ENCODE peak calls at places on chromosomes 1 and 21, in four cellular contexts. E is iPS DF 6.9, A is endothelial cell of umbilical vein, Z is uterus. M is an unnamed sample.

GRCh38 chr1:32390904-32391480 is 3.2 kb downstream of the BSDC1 start:
- DNase-seq in A (no peak), Z (no peak), E (no peak), M (no peak)

GRCh38 chr1:118486213-118486612 is 301.2 kb upstream of the SPAG17 start:
- DNase-seq in E (no peak), Z (no peak), A (no peak), M (no peak)

GRCh38 chr1:8625981-8626898 is 191.2 kb downstream of the RERE start:
- DNase-seq in E (no peak), Z (no peak), A (no peak), M (no peak)

GRCh38 chr1:94321662-94322061 is 84.3 kb upstream of the ARHGAP29 start:
- DNase-seq in A (no peak), E (no peak), Z (no peak), M (no peak)

GRCh38 chr1:152495066-152495675 is 15.4 kb upstream of the LCE5A start:
- DNase-seq in Z (no peak), A (peak; percentile 21), E (no peak), M (no peak)

GRCh38 chr1:245987997-245988392 is 519.1 kb downstream of the SMYD3 start:
- DNase-seq in A (no peak), Z (no peak), E (no peak), M (no peak)

GRCh38 chr1:45172015-45172414 is 34.4 kb downstream of the ZSWIM5 start:
- DNase-seq in A (no peak), E (no peak), Z (no peak), M (no peak)

GRCh38 chr1:88661188-88661587 is 22.9 kb upstream of the PKN2 start:
- DNase-seq in E (no peak), A (no peak), Z (no peak), M (no peak)

GRCh38 chr21:29372063-29372802 is 73.5 kb downstream of the BACH1 start:
- DNase-seq in Z (peak; percentile 74), E (peak; percentile 45), A (peak; percentile 75), M (no peak)

GRCh38 chr21:43942201-43942600 is 69.9 kb upstream of the TRAPPC10 start:
- DNase-seq in A (no peak), Z (no peak), E (no peak), M (no peak)

GRCh38 chr1:89758127-89758526 is 62.7 kb upstream of the LRRC8D start:
- DNase-seq in A (no peak), E (no peak), Z (no peak), M (no peak)

GRCh38 chr21:37945036-37945435 is 28.8 kb upstream of the KCNJ6 start:
- DNase-seq in Z (no peak), E (no peak), A (no peak), M (no peak)

DNA sequence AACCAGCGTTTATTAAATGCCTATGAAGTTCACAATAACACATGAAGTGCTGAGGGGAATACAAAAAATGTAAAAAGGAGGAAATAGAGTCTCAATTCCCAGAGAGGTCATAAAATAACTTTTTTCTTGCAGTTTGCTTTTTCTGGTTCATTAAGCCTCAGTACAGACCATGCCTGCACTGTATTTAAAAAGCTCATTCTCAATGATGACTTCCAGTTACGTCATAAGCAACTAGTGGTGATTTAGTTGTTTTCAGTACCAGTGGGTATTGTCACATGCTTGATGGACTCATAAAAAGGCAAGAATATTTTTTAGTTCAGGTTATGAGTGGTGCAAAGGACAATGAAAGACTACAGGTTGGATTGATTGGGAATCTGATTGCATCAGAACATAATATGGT is 160.1 kb upstream of the UBE2U start:
- DNase-seq in E (no peak), A (no peak), Z (no peak), M (no peak)
- H3K27ac ChIP-seq in E (no peak overlapping the region), A (no peak overlapping the region), Z (peak overlapping the region; percentile 82), M (peak overlapping the region; percentile 87)

DNA sequence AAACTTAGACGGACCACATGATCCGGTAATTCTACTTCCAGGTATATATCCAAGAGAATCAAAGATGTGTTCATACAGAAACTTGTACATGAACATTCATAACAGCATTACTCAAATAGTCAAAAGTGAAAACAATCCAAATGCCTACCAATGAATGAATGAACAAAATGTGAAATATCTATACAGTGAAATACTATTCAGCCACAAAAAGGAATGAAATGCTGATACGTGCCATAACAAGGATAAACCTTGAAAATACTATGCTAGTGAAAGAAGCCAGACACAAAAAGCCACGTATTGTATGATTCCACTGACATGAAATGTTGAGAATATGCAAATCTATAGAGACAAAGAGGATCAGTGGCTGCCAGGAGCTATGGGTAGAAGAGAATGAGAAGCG is 18.3 kb downstream of the TARBP1 start:
- DNase-seq in A (no peak), E (no peak), Z (no peak), M (no peak)
- H3K36me3 ChIP-seq in A (no peaks in the 10 kb centered on the region), E (peaks cover 2% of the 10 kb centered on the region), Z (no peaks in the 10 kb centered on the region), M (peaks cover 3% of the 10 kb centered on the region)

DNA sequence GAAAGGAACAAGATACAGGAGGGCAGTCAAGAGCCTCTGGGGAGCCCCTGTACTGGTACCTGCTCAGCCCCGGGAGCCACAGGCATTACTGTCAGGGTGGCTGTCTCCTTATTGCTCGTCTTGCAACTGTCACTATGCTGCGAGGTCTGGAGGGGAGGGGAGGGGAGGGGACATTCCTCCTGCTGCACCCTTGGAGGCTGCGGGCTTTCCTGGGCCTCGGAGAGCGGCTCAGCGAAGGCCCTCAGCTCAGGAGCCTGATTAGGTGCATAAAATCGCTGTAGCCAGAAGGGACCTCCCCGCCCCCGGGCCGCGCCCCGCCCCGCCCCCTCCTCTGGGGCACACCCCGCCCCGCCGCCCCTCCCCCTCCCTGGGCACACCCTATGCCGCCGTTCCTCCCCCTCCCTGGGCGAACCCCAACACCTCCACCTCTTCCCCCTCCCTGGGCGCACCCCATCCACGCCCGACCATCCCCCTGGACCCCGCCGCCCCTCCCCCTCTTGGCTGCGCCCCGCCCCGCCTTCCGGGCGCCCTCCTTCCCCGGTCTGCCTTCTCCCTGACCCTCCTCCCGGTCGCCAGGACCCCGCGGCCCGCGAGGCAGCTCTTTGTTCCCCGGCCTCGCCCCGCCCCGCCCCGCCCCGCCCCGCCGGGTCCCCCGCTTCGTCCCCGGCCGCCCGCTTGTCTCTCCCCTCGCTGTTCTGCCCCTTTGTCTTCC is 35.5 kb downstream of the CACHD1 start:
- DNase-seq in E (no peak), A (no peak), Z (peak; percentile 55), M (peak; percentile 50)
- H3K27ac ChIP-seq in E (no peak overlapping the region), A (no peak overlapping the region), Z (peak overlapping the region; percentile 66), M (no peak overlapping the region)

DNA sequence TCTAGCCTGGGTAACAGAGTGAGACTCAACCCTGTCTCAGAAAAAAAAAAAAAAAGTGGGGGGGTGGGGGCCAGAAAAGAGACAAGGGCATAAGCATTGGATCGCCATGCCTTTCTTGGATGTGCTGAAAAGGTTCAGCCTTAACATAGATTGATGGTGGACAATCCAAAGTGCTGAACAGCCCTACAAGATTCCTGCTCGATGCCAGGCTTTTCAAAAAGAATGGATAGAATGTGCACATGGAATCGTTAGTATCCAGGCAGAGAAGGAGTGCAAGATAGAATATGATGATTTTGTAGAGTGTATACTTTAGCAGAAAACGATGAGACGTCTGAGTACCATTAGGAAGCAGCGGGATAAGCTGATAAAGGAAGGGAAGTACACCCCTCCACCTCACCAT is 10.9 kb upstream of the COA7 start:
- DNase-seq in Z (no peak), E (no peak), A (peak; percentile 20), M (no peak)
- H3K36me3 ChIP-seq in Z (no peaks in the 10 kb centered on the region), E (no peaks in the 10 kb centered on the region), A (no peaks in the 10 kb centered on the region), M (no peaks in the 10 kb centered on the region)

DNA sequence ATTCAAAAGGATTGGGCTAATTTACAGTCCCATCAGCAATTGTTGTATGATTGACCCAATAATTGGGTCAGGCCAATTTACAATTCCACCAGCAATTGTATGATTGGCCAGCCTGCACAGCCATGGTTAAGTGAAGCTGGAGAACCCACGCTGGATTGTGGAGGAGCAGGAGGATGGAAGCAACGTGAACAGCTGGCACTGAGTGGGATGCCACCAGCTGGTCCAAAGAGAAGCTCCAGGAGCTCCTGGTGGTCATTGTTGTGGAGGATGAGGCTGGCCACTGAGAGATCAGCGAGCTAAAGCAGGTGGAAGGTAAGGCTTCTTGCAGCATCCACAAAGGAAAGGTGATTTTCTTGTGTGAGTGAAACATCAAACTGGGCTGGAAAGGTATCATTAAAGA is 23.2 kb upstream of the EFCAB14 start:
- DNase-seq in Z (no peak), A (no peak), E (no peak), M (no peak)
- H3K27ac ChIP-seq in Z (no peak overlapping the region), A (no peak overlapping the region), E (no peak overlapping the region), M (no peak overlapping the region)

GRCh38 chr1:53320646-53321045 is 7.2 kb downstream of the LRP8 start:
- DNase-seq in Z (no peak), E (no peak), A (no peak), M (peak; percentile 12)
- H3K36me3 ChIP-seq in Z (no peaks in the 10 kb centered on the region), E (peaks cover 23% of the 10 kb centered on the region), A (no peaks in the 10 kb centered on the region), M (no peaks in the 10 kb centered on the region)

DNA sequence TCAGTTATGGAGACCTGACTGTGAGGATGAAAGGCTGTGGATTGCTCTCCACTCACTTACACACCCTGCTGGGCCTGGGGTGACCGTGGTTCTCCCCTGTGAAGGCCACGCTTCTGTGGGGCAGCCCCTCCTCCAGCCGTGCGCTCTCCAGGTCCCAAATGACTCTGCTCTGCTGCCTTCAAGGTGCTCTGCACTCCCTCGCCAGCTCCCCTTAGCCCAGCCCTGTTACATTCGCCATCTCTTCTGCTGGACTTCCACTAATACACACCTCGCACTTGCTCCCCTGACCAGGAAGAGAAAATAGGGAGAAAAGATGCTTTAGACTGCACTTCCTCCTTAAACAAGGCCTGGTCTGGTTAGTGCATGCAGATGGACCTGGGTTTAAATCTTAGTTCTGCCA is 24.6 kb downstream of the OPTC start:
- DNase-seq in E (no peak), A (no peak), Z (no peak), M (peak; percentile 61)
- H3K27ac ChIP-seq in E (no peak overlapping the region), A (no peak overlapping the region), Z (peak overlapping the region; percentile 71), M (no peak overlapping the region)

DNA sequence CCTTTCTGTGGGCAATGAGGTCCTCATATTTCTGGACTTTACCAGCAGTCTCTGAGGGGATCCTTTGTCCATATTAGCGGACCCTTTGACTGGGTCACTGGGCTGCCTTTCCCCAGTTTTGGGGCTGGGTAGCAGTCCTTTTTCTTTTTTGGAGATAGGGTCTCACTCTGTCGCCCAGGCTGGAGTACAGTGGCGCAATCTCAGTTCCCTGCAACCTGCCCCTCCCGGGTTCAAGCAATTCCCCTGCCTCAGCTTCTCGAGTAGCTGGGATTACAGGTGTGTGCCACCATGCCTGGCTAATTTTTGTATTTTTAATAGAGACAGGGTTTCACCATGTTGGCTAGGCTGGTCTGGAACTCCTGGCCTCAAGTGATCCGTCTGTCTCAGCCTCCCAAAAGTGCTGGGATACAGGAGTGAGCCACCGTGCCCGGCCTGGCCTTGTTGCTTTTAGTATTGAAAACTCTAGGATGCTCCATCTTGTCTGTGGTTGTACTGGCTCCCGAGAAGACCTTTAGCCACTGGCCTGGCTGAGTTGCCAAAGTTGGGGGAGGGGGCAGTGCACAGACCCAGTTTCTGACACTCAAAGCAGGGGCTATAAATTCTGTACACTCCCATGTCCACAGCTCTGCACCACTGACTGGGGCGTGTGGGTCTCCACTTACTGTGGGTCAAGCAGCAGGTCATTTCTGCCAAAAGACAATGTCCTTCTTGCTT is 33.1 kb downstream of the MAN1C1 start:
- DNase-seq in A (no peak), Z (no peak), E (no peak), M (no peak)
- H3K36me3 ChIP-seq in A (no peaks in the 10 kb centered on the region), Z (no peaks in the 10 kb centered on the region), E (no peaks in the 10 kb centered on the region), M (no peaks in the 10 kb centered on the region)

GRCh38 chr1:61639218-61639617 is 85.7 kb downstream of the TM2D1 start:
- DNase-seq in E (no peak), Z (no peak), A (no peak), M (no peak)
- H3K27ac ChIP-seq in E (no peak overlapping the region), Z (peak overlapping the region; percentile 62), A (no peak overlapping the region), M (peak overlapping the region; percentile 94)